ENCODE peak calls at places on chromosome 7, in four cellular contexts. One of them, this sample, is unnamed.

GRCh38 chr7:21946228-21946709 is 570 bp upstream of the CDCA7L start:
- DNase-seq in neural progenitor cell: no peak
- DNase-seq in small intestine: no peak
- DNase-seq in upper lobe of left lung: peak; percentile 81
- DNase-seq in this sample: no peak

GRCh38 chr7:56007167-56007652 is 42.8 kb downstream of the NIPSNAP2 start:
- DNase-seq in neural progenitor cell: no peak
- DNase-seq in small intestine: no peak
- DNase-seq in upper lobe of left lung: no peak
- DNase-seq in this sample: no peak

GRCh38 chr7:18566829-18567228 is 71.3 kb downstream of the HDAC9 start:
- DNase-seq in neural progenitor cell: no peak
- DNase-seq in small intestine: no peak
- DNase-seq in upper lobe of left lung: no peak
- DNase-seq in this sample: no peak

GRCh38 chr7:105212236-105212635 is 176.5 kb downstream of the SRPK2 start:
- DNase-seq in neural progenitor cell: no peak
- DNase-seq in small intestine: no peak
- DNase-seq in upper lobe of left lung: no peak
- DNase-seq in this sample: no peak

GRCh38 chr7:21967500-21968099 is 21.9 kb upstream of the CDCA7L start:
- DNase-seq in neural progenitor cell: no peak
- DNase-seq in small intestine: peak; percentile 27
- DNase-seq in upper lobe of left lung: peak; percentile 33
- DNase-seq in this sample: no peak

GRCh38 chr7:43593010-43593409 is 10.1 kb downstream of the STK17A start:
- DNase-seq in neural progenitor cell: no peak
- DNase-seq in small intestine: no peak
- DNase-seq in upper lobe of left lung: no peak
- DNase-seq in this sample: no peak

GRCh38 chr7:100823534-100823933 is 3.8 kb downstream of the EPHB4 start:
- DNase-seq in neural progenitor cell: no peak
- DNase-seq in small intestine: no peak
- DNase-seq in upper lobe of left lung: no peak
- DNase-seq in this sample: no peak

GRCh38 chr7:5557920-5558401 is 134.3 kb upstream of the TNRC18 start:
- DNase-seq in neural progenitor cell: no peak
- DNase-seq in small intestine: peak; percentile 69
- DNase-seq in upper lobe of left lung: peak; percentile 84
- DNase-seq in this sample: no peak

GRCh38 chr7:4774804-4775280 is 581 bp upstream of the AP5Z1 start:
- DNase-seq in neural progenitor cell: no peak
- DNase-seq in small intestine: no peak
- DNase-seq in upper lobe of left lung: peak; percentile 54
- DNase-seq in this sample: no peak

GRCh38 chr7:106367018-106367420 is 82.2 kb upstream of the NAMPT start:
- DNase-seq in neural progenitor cell: peak; percentile 39
- DNase-seq in small intestine: no peak
- DNase-seq in upper lobe of left lung: peak; percentile 42
- DNase-seq in this sample: no peak

GRCh38 chr7:101465131-101465530 is 102.5 kb downstream of the COL26A1 start:
- DNase-seq in neural progenitor cell: no peak
- DNase-seq in small intestine: no peak
- DNase-seq in upper lobe of left lung: no peak
- DNase-seq in this sample: no peak

DNA sequence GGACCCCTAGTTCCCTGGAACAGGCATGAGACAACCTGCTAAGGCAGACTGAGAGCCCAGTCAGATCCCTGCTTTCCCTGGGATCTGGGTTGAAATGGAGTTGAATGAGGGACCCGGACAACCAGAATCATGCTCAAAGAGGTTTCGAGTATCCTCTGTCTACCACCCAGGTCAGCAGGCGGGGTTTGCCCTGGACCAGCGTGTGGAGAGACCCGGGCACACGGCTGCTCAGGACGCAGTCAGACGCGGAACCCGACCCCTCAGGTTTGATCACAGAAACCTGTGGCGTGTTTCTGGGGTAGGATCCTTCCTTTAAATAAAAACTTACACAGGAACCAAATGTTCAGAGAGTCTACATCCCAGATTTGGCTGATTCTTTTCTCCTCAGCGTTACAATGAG is 330.6 kb downstream of the PTPRN2 start:
- DNase-seq in neural progenitor cell: no peak
- DNase-seq in small intestine: no peak
- DNase-seq in upper lobe of left lung: no peak
- DNase-seq in this sample: no peak
- H3K9me3 ChIP-seq in neural progenitor cell: no peaks in the 10 kb centered on the region
- H3K9me3 ChIP-seq in small intestine: no peaks in the 10 kb centered on the region
- H3K9me3 ChIP-seq in upper lobe of left lung: no peaks in the 10 kb centered on the region
- H3K9me3 ChIP-seq in this sample: no peaks in the 10 kb centered on the region

GRCh38 chr7:353746-354325 is 63.9 kb downstream of the FOXL3 start:
- DNase-seq in neural progenitor cell: no peak
- DNase-seq in small intestine: no peak
- DNase-seq in upper lobe of left lung: no peak
- DNase-seq in this sample: no peak

GRCh38 chr7:354597-355470 is 64.9 kb downstream of the FOXL3 start:
- DNase-seq in neural progenitor cell: no peak
- DNase-seq in small intestine: no peak
- DNase-seq in upper lobe of left lung: no peak
- DNase-seq in this sample: no peak

GRCh38 chr7:348962-349755 is 59.2 kb downstream of the FOXL3 start:
- DNase-seq in neural progenitor cell: no peak
- DNase-seq in small intestine: no peak
- DNase-seq in upper lobe of left lung: no peak
- DNase-seq in this sample: no peak

GRCh38 chr7:351256-351655 is 61.3 kb downstream of the FOXL3 start:
- DNase-seq in neural progenitor cell: no peak
- DNase-seq in small intestine: no peak
- DNase-seq in upper lobe of left lung: no peak
- DNase-seq in this sample: peak; percentile 46

GRCh38 chr7:351681-352480 is 61.9 kb downstream of the FOXL3 start:
- DNase-seq in neural progenitor cell: no peak
- DNase-seq in small intestine: no peak
- DNase-seq in upper lobe of left lung: no peak
- DNase-seq in this sample: peak; percentile 30
- H3K9me3 ChIP-seq in neural progenitor cell: no peaks in the 10 kb centered on the region
- H3K9me3 ChIP-seq in small intestine: no peaks in the 10 kb centered on the region
- H3K9me3 ChIP-seq in upper lobe of left lung: no peaks in the 10 kb centered on the region
- H3K9me3 ChIP-seq in this sample: no peaks in the 10 kb centered on the region

GRCh38 chr7:158109364-158110033 is 478.1 kb downstream of the PTPRN2 start:
- DNase-seq in neural progenitor cell: no peak
- DNase-seq in small intestine: no peak
- DNase-seq in upper lobe of left lung: no peak
- DNase-seq in this sample: no peak
- H3K9me3 ChIP-seq in neural progenitor cell: no peaks in the 10 kb centered on the region
- H3K9me3 ChIP-seq in small intestine: no peaks in the 10 kb centered on the region
- H3K9me3 ChIP-seq in upper lobe of left lung: no peaks in the 10 kb centered on the region
- H3K9me3 ChIP-seq in this sample: no peaks in the 10 kb centered on the region

GRCh38 chr7:158415316-158415715 is 172.3 kb downstream of the PTPRN2 start:
- DNase-seq in neural progenitor cell: no peak
- DNase-seq in small intestine: no peak
- DNase-seq in upper lobe of left lung: peak; percentile 15
- DNase-seq in this sample: no peak

GRCh38 chr7:158413962-158414961 is 173.4 kb downstream of the PTPRN2 start:
- DNase-seq in neural progenitor cell: peak; percentile 77
- DNase-seq in small intestine: no peak
- DNase-seq in upper lobe of left lung: peak; percentile 12
- DNase-seq in this sample: no peak

GRCh38 chr7:158419238-158419785 is 168.3 kb downstream of the PTPRN2 start:
- DNase-seq in neural progenitor cell: no peak
- DNase-seq in small intestine: no peak
- DNase-seq in upper lobe of left lung: no peak
- DNase-seq in this sample: no peak

GRCh38 chr7:158420591-158421340 is 166.9 kb downstream of the PTPRN2 start:
- DNase-seq in neural progenitor cell: no peak
- DNase-seq in small intestine: no peak
- DNase-seq in upper lobe of left lung: no peak
- DNase-seq in this sample: no peak

GRCh38 chr7:158416283-158416933 is 171.2 kb downstream of the PTPRN2 start:
- DNase-seq in neural progenitor cell: no peak
- DNase-seq in small intestine: no peak
- DNase-seq in upper lobe of left lung: peak; percentile 10
- DNase-seq in this sample: no peak
- H3K9me3 ChIP-seq in neural progenitor cell: no peaks in the 10 kb centered on the region
- H3K9me3 ChIP-seq in small intestine: no peaks in the 10 kb centered on the region
- H3K9me3 ChIP-seq in upper lobe of left lung: no peaks in the 10 kb centered on the region
- H3K9me3 ChIP-seq in this sample: peaks cover 2% of the 10 kb centered on the region

GRCh38 chr7:135718219-135718618 is 9.8 kb downstream of the SLC13A4 start:
- DNase-seq in neural progenitor cell: no peak
- DNase-seq in small intestine: no peak
- DNase-seq in upper lobe of left lung: no peak
- DNase-seq in this sample: no peak
- H3K9me3 ChIP-seq in neural progenitor cell: no peaks in the 10 kb centered on the region
- H3K9me3 ChIP-seq in small intestine: no peaks in the 10 kb centered on the region
- H3K9me3 ChIP-seq in upper lobe of left lung: no peaks in the 10 kb centered on the region
- H3K9me3 ChIP-seq in this sample: no peaks in the 10 kb centered on the region

GRCh38 chr7:1635401-1635800 is 34.7 kb upstream of the ELFN1 start:
- DNase-seq in neural progenitor cell: no peak
- DNase-seq in small intestine: no peak
- DNase-seq in upper lobe of left lung: no peak
- DNase-seq in this sample: no peak

GRCh38 chr7:1630700-1631336 is 39.3 kb upstream of the ELFN1 start:
- DNase-seq in neural progenitor cell: no peak
- DNase-seq in small intestine: no peak
- DNase-seq in upper lobe of left lung: no peak
- DNase-seq in this sample: no peak

GRCh38 chr7:1632506-1632905 is 37.6 kb upstream of the ELFN1 start:
- DNase-seq in neural progenitor cell: no peak
- DNase-seq in small intestine: no peak
- DNase-seq in upper lobe of left lung: no peak
- DNase-seq in this sample: no peak

GRCh38 chr7:1637155-1637554 is 32.9 kb upstream of the ELFN1 start:
- DNase-seq in neural progenitor cell: no peak
- DNase-seq in small intestine: no peak
- DNase-seq in upper lobe of left lung: no peak
- DNase-seq in this sample: no peak

GRCh38 chr7:1632916-1633785 is 36.9 kb upstream of the ELFN1 start:
- DNase-seq in neural progenitor cell: no peak
- DNase-seq in small intestine: no peak
- DNase-seq in upper lobe of left lung: no peak
- DNase-seq in this sample: no peak
- H3K9me3 ChIP-seq in neural progenitor cell: peaks cover 9% of the 10 kb centered on the region
- H3K9me3 ChIP-seq in small intestine: no peaks in the 10 kb centered on the region
- H3K9me3 ChIP-seq in upper lobe of left lung: peaks cover 4% of the 10 kb centered on the region
- H3K9me3 ChIP-seq in this sample: no peaks in the 10 kb centered on the region

DNA sequence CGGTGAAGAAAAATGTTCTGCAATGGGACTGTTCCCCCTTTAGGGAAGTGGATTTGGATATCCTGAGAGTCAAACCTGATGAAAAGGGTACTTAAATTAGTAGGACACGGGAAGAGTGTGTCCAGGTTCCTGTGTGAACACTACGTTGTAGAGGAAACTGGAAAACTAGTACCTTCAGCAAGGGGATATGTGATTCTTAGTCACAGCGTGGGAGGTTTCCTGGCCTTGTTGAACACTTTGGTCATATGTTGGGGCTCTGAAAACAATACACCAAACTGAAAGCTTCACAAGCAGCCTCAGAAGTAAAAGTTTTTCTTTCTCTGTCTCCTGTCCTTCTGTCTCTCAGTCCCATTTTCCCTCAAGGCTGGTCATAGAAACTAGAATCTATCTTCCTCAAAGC is 306.9 kb upstream of the GLI3 start:
- DNase-seq in neural progenitor cell: no peak
- DNase-seq in small intestine: no peak
- DNase-seq in upper lobe of left lung: no peak
- DNase-seq in this sample: no peak
- H3K9me3 ChIP-seq in neural progenitor cell: peaks cover 19% of the 10 kb centered on the region
- H3K9me3 ChIP-seq in small intestine: no peaks in the 10 kb centered on the region
- H3K9me3 ChIP-seq in upper lobe of left lung: no peaks in the 10 kb centered on the region
- H3K9me3 ChIP-seq in this sample: no peaks in the 10 kb centered on the region

GRCh38 chr7:66700633-66701131 is 39.9 kb upstream of the RABGEF1 start:
- DNase-seq in neural progenitor cell: no peak
- DNase-seq in small intestine: no peak
- DNase-seq in upper lobe of left lung: no peak
- DNase-seq in this sample: no peak
- H3K9me3 ChIP-seq in neural progenitor cell: no peaks in the 10 kb centered on the region
- H3K9me3 ChIP-seq in small intestine: no peaks in the 10 kb centered on the region
- H3K9me3 ChIP-seq in upper lobe of left lung: no peaks in the 10 kb centered on the region
- H3K9me3 ChIP-seq in this sample: no peaks in the 10 kb centered on the region

This sample was measured in T-helper 17 cell.